ENCODE peak calls at places on chromosomes 3 and 15, in eight cellular contexts. S, F, X, J, B, V, I and T are unnamed samples.

GRCh38 chr15:40249477-40250303 is 10.8 kb downstream of the PAK6 start:
- DNase-seq in S (no peak), F (no peak), X (peak), J (peak), B (no peak), V (no peak), I (no peak), T (peak)

GRCh38 chr15:78087944-78088772 is 4.2 kb upstream of the SH2D7 start:
- DNase-seq in S (peak), F (no peak), X (no peak), J (peak), B (no peak), V (no peak), I (no peak), T (no peak)

GRCh38 chr3:46629571-46630517 is 17.5 kb downstream of the FAM240A start:
- DNase-seq in S (peak), F (peak), X (peak), J (peak), B (peak), V (peak), I (peak), T (peak)

GRCh38 chr15:78737187-78737820 is 74.0 kb downstream of the ADAMTS7 start:
- DNase-seq in S (no peak), F (no peak), X (no peak), J (no peak), B (no peak), V (no peak), I (no peak), T (no peak)

GRCh38 chr3:170196833-170197232 is 15.3 kb upstream of the PHC3 start:
- DNase-seq in S (no peak), F (no peak), X (no peak), J (no peak), B (no peak), V (no peak), I (no peak), T (no peak)

GRCh38 chr3:113084777-113085176 is 94.0 kb downstream of the GTPBP8 start:
- DNase-seq in S (peak), F (peak), X (no peak), J (no peak), B (peak), V (no peak), I (no peak), T (peak)

GRCh38 chr3:13235079-13235478 is 161.8 kb upstream of the IQSEC1 start:
- DNase-seq in S (no peak), F (no peak), X (no peak), J (no peak), B (no peak), V (no peak), I (no peak), T (no peak)

GRCh38 chr3:10428393-10429091 is 76.8 kb downstream of the ATP2B2 start:
- DNase-seq in S (no peak), F (no peak), X (no peak), J (no peak), B (no peak), V (no peak), I (no peak), T (no peak)

GRCh38 chr3:13107661-13108060 is 34.4 kb upstream of the IQSEC1 start:
- DNase-seq in S (peak), F (no peak), X (peak), J (peak), B (no peak), V (no peak), I (no peak), T (no peak)

GRCh38 chr15:51260262-51260661 is 78.1 kb downstream of the CYP19A1 start:
- DNase-seq in S (no peak), F (no peak), X (no peak), J (no peak), B (no peak), V (no peak), I (no peak), T (peak)

GRCh38 chr3:8145661-8146060 is 356.0 kb upstream of the LMCD1 start:
- DNase-seq in S (no peak), F (no peak), X (no peak), J (no peak), B (no peak), V (no peak), I (no peak), T (no peak)

GRCh38 chr15:95304116-95304873 is 1026.2 kb upstream of the NR2F2 start:
- DNase-seq in S (peak), F (no peak), X (no peak), J (no peak), B (peak), V (no peak), I (no peak), T (peak)

GRCh38 chr3:158804441-158804840 is 2.6 kb downstream of the MFSD1 start:
- DNase-seq in S (no peak), F (no peak), X (no peak), J (no peak), B (no peak), V (no peak), I (no peak), T (no peak)

GRCh38 chr15:51782357-51782896 is 31.0 kb downstream of the TMOD2 start:
- DNase-seq in S (no peak), F (no peak), X (no peak), J (no peak), B (peak), V (no peak), I (peak), T (peak)

GRCh38 chr3:164673738-164674137 is 404.6 kb downstream of the SI start:
- DNase-seq in S (no peak), F (no peak), X (no peak), J (no peak), B (no peak), V (no peak), I (no peak), T (no peak)

GRCh38 chr3:149044329-149045083 is 41.8 kb downstream of the HLTF start:
- DNase-seq in S (no peak), F (no peak), X (no peak), J (no peak), B (no peak), V (no peak), I (no peak), T (no peak)

GRCh38 chr15:74950078-74951000 is 6.2 kb downstream of the RPP25 start:
- DNase-seq in S (peak), F (no peak), X (no peak), J (peak), B (peak), V (peak), I (peak), T (peak)

GRCh38 chr3:100605358-100605757 is 4.0 kb upstream of the ADGRG7 start:
- DNase-seq in S (no peak), F (no peak), X (no peak), J (no peak), B (no peak), V (no peak), I (no peak), T (no peak)

GRCh38 chr3:112751564-112751963 is 95.1 kb downstream of the CD200R1L start:
- DNase-seq in S (no peak), F (no peak), X (no peak), J (no peak), B (no peak), V (no peak), I (no peak), T (no peak)

GRCh38 chr3:71244153-71245051 is 339.1 kb downstream of the FOXP1 start:
- DNase-seq in S (peak), F (no peak), X (no peak), J (peak), B (peak), V (no peak), I (no peak), T (peak)

GRCh38 chr3:191980443-191980842 is 519.5 kb downstream of the PYDC2 start:
- DNase-seq in S (no peak), F (no peak), X (no peak), J (no peak), B (no peak), V (no peak), I (no peak), T (no peak)

GRCh38 chr15:80308002-80308401 is 56.0 kb upstream of the CTXND1 start:
- DNase-seq in S (no peak), F (no peak), X (no peak), J (no peak), B (no peak), V (no peak), I (no peak), T (no peak)

GRCh38 chr15:23506762-23507161 is 58.7 kb upstream of the MKRN3 start:
- DNase-seq in S (no peak), F (no peak), X (no peak), J (no peak), B (no peak), V (no peak), I (no peak), T (no peak)

GRCh38 chr15:38216763-38217162 is 35.9 kb upstream of the SPRED1 start:
- DNase-seq in S (no peak), F (no peak), X (no peak), J (no peak), B (peak), V (no peak), I (no peak), T (peak)

GRCh38 chr15:31352283-31352880 is 25.7 kb downstream of the KLF13 start:
- DNase-seq in S (no peak), F (peak), X (peak), J (no peak), B (no peak), V (no peak), I (no peak), T (no peak)

GRCh38 chr3:195542691-195543641 is at the start of gene PPP1R2:
- DNase-seq in S (peak), F (peak), X (peak), J (peak), B (peak), V (peak), I (peak), T (peak)
- TF ChIP-seq CTCF in S (no peak), F (no peak), X (no peak), J (no peak), B (no peak), V (no peak), I (no peak), T (no peak)

DNA sequence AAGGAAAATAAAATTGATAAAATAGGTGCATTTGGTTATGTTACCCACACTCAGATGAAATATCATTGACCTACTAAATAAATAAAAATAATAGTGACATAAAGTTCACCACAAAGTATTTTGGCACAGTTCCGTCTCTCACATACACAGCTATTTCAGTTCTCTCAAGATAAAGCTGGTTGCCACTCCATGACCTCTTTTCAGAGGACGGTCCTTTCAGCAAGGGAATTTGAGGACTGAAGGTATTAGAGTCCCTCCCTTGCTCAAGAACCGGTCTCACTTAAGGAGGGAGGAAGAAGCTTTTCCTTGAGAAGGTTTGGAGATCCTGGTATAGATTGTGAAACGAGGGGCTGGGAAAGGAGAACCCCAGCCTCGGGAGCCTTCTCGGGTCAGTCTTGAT is 285.5 kb upstream of the CFAP20DC start:
- DNase-seq in S (no peak), F (no peak), X (no peak), J (no peak), B (no peak), V (no peak), I (no peak), T (no peak)
- TF ChIP-seq CTCF in S (no peak), F (no peak), X (no peak), J (no peak), B (no peak), V (no peak), I (no peak), T (no peak)

DNA sequence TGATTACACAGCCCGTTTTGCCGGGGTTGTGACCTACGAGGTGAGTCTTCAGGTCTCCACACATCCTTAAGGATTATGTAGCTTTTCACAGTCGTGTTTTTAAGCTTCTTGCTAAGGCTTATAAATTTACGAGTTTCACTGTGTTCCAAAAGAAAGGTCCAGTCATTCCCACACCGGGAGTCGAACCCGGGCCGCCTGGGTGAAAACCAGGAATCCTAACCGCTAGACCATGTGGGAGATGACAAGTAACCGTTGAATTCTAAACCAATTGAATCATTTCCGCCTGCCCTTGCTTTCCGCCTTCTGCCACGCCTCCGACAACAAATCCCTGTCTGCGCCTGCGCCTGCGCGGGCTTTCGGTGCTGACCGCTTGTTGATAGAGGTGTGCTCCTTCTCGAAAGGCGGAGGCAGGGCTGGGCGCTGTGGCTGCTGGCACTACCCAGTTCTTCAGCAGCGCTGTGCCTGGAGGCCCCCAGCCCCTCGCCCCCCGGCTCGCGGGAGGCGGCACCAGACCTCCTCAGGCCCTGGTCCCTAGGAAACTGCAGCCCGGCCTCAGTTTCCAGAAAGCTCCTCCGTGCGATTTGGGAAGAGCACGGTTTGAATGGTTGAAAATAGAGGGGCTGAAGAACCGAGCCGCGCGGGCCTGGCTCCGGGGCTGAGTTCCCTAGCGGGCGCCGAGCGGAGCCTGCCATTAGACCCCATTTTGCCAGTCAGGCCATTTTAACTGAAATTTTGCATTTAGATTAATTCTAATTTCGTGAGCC is 219.1 kb upstream of the ATP10A start:
- DNase-seq in S (peak), F (peak), X (peak), J (peak), B (peak), V (peak), I (peak), T (peak)
- TF ChIP-seq CTCF in S (no peak), F (no peak), X (no peak), J (peak), B (no peak), V (no peak), I (no peak), T (no peak)

GRCh38 chr3:185939721-185940120 is 1.9 kb upstream of the TRA2B start:
- DNase-seq in S (no peak), F (no peak), X (no peak), J (no peak), B (no peak), V (no peak), I (no peak), T (no peak)

GRCh38 chr3:185936814-185937688 is 763 bp downstream of the TRA2B start:
- DNase-seq in S (peak), F (peak), X (peak), J (peak), B (peak), V (peak), I (peak), T (peak)

GRCh38 chr3:185935465-185936263 is 2.1 kb downstream of the TRA2B start:
- DNase-seq in S (no peak), F (no peak), X (no peak), J (no peak), B (peak), V (no peak), I (no peak), T (peak)

GRCh38 chr3:185934726-185935464 is 2.9 kb downstream of the TRA2B start:
- DNase-seq in S (no peak), F (no peak), X (no peak), J (no peak), B (no peak), V (no peak), I (no peak), T (peak)

GRCh38 chr3:185937689-185938374 is at the start of gene TRA2B:
- DNase-seq in S (peak), F (peak), X (peak), J (peak), B (peak), V (peak), I (peak), T (peak)
- TF ChIP-seq CTCF in S (no peak), F (peak), X (peak), J (no peak), B (peak), V (no peak), I (no peak), T (peak)

GRCh38 chr3:57434041-57434440 is 110.1 kb downstream of the DNAH12 start:
- DNase-seq in S (no peak), F (no peak), X (no peak), J (no peak), B (peak), V (no peak), I (no peak), T (peak)
- TF ChIP-seq CTCF in S (no peak), F (peak), X (peak), J (peak), B (peak), V (peak), I (no peak), T (peak)

DNA sequence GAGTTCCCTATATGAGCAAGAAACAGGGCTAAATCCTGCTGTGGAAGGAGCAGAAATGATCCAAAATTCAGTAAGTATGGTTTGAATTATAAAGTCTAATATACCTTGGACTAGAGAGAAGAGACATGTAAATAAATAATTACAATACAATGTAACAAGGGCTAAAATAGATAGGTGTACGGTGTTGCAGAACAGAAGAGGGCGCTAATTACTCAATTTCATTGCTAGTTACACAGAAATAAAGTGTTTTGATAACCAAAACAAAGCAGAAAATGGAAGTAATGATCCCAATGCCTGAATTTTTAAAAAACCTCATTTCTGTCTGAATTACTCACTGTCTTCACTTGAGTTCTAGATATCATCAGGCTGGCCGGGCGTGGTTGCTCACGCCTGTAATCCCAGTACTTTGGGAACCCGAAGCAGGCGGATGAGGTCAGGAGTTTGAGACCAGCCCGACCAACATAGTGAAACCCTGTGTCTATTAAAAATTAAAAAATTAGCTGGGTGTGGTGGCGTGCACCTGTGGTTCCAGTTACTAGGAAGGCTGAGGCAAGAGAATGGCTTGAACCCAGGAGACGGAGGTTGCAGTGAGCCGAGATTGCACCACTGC is 8.3 kb upstream of the PLCH1 start:
- DNase-seq in S (no peak), F (no peak), X (no peak), J (no peak), B (peak), V (no peak), I (no peak), T (peak)
- TF ChIP-seq CTCF in S (no peak), F (peak), X (peak), J (no peak), B (peak), V (peak), I (peak), T (peak)

DNA sequence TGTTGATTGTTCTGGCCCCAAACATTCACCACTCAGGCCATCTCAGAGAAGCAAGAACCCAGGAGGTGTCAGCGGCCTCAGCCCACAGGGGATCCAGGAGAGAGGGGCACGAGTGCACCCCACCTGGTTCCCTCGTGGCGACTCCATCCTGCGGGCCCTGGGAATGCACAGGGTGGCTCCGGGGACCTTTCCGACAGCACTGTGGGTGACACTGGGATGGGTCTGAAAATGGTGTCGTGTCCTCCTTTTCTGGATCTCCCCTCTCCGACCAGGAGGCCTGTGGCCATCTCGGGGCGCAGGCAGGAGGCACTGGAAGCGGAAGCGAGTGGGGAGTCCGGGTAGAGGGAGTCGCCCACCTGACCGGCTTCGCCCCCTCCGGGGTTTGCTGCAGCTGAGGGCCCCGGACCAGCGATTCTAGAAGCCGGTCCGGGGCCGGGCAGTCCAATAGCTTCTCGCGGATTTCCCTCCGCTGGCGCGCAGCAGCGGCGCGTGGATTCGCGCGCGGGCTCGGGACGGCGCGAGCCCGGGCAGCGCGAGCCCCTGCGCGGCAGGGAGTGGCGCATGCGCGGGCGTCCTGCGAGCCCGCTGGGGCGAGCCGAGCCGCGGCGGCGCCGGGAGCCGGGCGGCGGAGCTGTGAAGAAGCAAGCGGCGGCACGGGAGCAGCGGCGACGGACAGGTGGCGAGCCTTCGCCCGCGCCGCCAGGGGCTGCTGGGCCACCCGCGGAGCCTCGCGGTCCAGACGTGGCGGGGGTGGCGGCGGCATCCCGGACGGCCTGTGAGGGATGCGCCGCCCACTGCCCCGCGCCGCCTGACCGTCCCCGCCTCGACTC is at the start of gene DOCK3:
- DNase-seq in S (peak), F (peak), X (peak), J (peak), B (peak), V (peak), I (peak), T (peak)
- TF ChIP-seq CTCF in S (no peak), F (no peak), X (no peak), J (no peak), B (no peak), V (no peak), I (no peak), T (no peak)